ENCODE peak calls at places on chromosome 5, in ten cellular contexts. One of them, this sample, is unnamed.

GRCh38 chr5:122897283-122897602 is 51.8 kb downstream of the SNX24 start:
- DNase-seq in IMR-90: no peak
- DNase-seq in upper lobe of right lung: no peak
- DNase-seq in esophagus squamous epithelium: no peak
- DNase-seq in tibial nerve: no peak
- DNase-seq in neuronal stem cell: no peak
- DNase-seq in dorsolateral prefrontal cortex: no peak
- DNase-seq in fibroblast of lung: no peak
- DNase-seq in small intestine: no peak
- DNase-seq in GM23248: no peak
- DNase-seq in this sample: no peak

GRCh38 chr5:38162625-38163024 is 95.7 kb upstream of the EGFLAM start:
- DNase-seq in IMR-90: peak; percentile 8
- DNase-seq in upper lobe of right lung: no peak
- DNase-seq in esophagus squamous epithelium: no peak
- DNase-seq in tibial nerve: no peak
- DNase-seq in neuronal stem cell: no peak
- DNase-seq in dorsolateral prefrontal cortex: no peak
- DNase-seq in fibroblast of lung: peak; percentile 2
- DNase-seq in small intestine: no peak
- DNase-seq in GM23248: peak; percentile 47
- DNase-seq in this sample: peak; percentile 84

GRCh38 chr5:112772095-112772494 is 34.4 kb downstream of the APC start:
- DNase-seq in IMR-90: peak; percentile 50
- DNase-seq in upper lobe of right lung: no peak
- DNase-seq in esophagus squamous epithelium: no peak
- DNase-seq in tibial nerve: no peak
- DNase-seq in neuronal stem cell: no peak
- DNase-seq in dorsolateral prefrontal cortex: no peak
- DNase-seq in fibroblast of lung: no peak
- DNase-seq in small intestine: peak; percentile 86
- DNase-seq in GM23248: peak; percentile 45
- DNase-seq in this sample: no peak

GRCh38 chr5:67262202-67262601 is 65.6 kb upstream of the CD180 start:
- DNase-seq in IMR-90: no peak
- DNase-seq in upper lobe of right lung: no peak
- DNase-seq in esophagus squamous epithelium: no peak
- DNase-seq in tibial nerve: no peak
- DNase-seq in neuronal stem cell: no peak
- DNase-seq in dorsolateral prefrontal cortex: no peak
- DNase-seq in fibroblast of lung: no peak
- DNase-seq in small intestine: no peak
- DNase-seq in GM23248: no peak
- DNase-seq in this sample: no peak

GRCh38 chr5:20286512-20286911 is 298.5 kb upstream of the CDH18 start:
- DNase-seq in IMR-90: peak; percentile 58
- DNase-seq in upper lobe of right lung: no peak
- DNase-seq in esophagus squamous epithelium: no peak
- DNase-seq in tibial nerve: no peak
- DNase-seq in neuronal stem cell: no peak
- DNase-seq in dorsolateral prefrontal cortex: no peak
- DNase-seq in fibroblast of lung: peak; percentile 78
- DNase-seq in small intestine: no peak
- DNase-seq in GM23248: peak; percentile 55
- DNase-seq in this sample: no peak

GRCh38 chr5:6154216-6154615 is 224.1 kb downstream of the MED10 start:
- DNase-seq in IMR-90: no peak
- DNase-seq in upper lobe of right lung: no peak
- DNase-seq in esophagus squamous epithelium: no peak
- DNase-seq in tibial nerve: no peak
- DNase-seq in neuronal stem cell: no peak
- DNase-seq in dorsolateral prefrontal cortex: no peak
- DNase-seq in fibroblast of lung: no peak
- DNase-seq in small intestine: no peak
- DNase-seq in GM23248: no peak
- DNase-seq in this sample: no peak

GRCh38 chr5:73867344-73868335 is 241.6 kb downstream of the ARHGEF28 start:
- DNase-seq in IMR-90: peak; percentile 68
- DNase-seq in upper lobe of right lung: no peak
- DNase-seq in esophagus squamous epithelium: no peak
- DNase-seq in tibial nerve: no peak
- DNase-seq in neuronal stem cell: no peak
- DNase-seq in dorsolateral prefrontal cortex: no peak
- DNase-seq in fibroblast of lung: peak; percentile 56
- DNase-seq in small intestine: no peak
- DNase-seq in GM23248: peak; percentile 3
- DNase-seq in this sample: no peak

GRCh38 chr5:64074533-64074932 is 91.1 kb upstream of the RNF180 start:
- DNase-seq in IMR-90: peak; percentile 3
- DNase-seq in upper lobe of right lung: no peak
- DNase-seq in esophagus squamous epithelium: no peak
- DNase-seq in tibial nerve: no peak
- DNase-seq in neuronal stem cell: peak; percentile 27
- DNase-seq in dorsolateral prefrontal cortex: no peak
- DNase-seq in fibroblast of lung: peak; percentile 18
- DNase-seq in small intestine: peak; percentile 11
- DNase-seq in GM23248: peak; percentile 54
- DNase-seq in this sample: no peak

GRCh38 chr5:94893404-94894145 is 275.1 kb downstream of the SLF1 start:
- DNase-seq in IMR-90: peak; percentile 4
- DNase-seq in upper lobe of right lung: no peak
- DNase-seq in esophagus squamous epithelium: no peak
- DNase-seq in tibial nerve: no peak
- DNase-seq in neuronal stem cell: peak; percentile 50
- DNase-seq in dorsolateral prefrontal cortex: no peak
- DNase-seq in fibroblast of lung: peak; percentile 19
- DNase-seq in small intestine: no peak
- DNase-seq in GM23248: peak; percentile 47
- DNase-seq in this sample: no peak

GRCh38 chr5:72878854-72879253 is 62.4 kb downstream of the TNPO1 start:
- DNase-seq in IMR-90: no peak
- DNase-seq in upper lobe of right lung: no peak
- DNase-seq in esophagus squamous epithelium: no peak
- DNase-seq in tibial nerve: no peak
- DNase-seq in neuronal stem cell: no peak
- DNase-seq in dorsolateral prefrontal cortex: peak; percentile 11
- DNase-seq in fibroblast of lung: no peak
- DNase-seq in small intestine: no peak
- DNase-seq in GM23248: no peak
- DNase-seq in this sample: no peak

GRCh38 chr5:36041537-36041845 is 25.2 kb downstream of the UGT3A2 start:
- DNase-seq in IMR-90: no peak
- DNase-seq in upper lobe of right lung: no peak
- DNase-seq in esophagus squamous epithelium: no peak
- DNase-seq in tibial nerve: no peak
- DNase-seq in neuronal stem cell: no peak
- DNase-seq in dorsolateral prefrontal cortex: no peak
- DNase-seq in fibroblast of lung: no peak
- DNase-seq in small intestine: peak; percentile 16
- DNase-seq in GM23248: no peak
- DNase-seq in this sample: no peak

GRCh38 chr5:131212471-131213021 is 41.8 kb downstream of the LYRM7 start:
- DNase-seq in IMR-90: no peak
- DNase-seq in upper lobe of right lung: no peak
- DNase-seq in esophagus squamous epithelium: no peak
- DNase-seq in tibial nerve: no peak
- DNase-seq in neuronal stem cell: no peak
- DNase-seq in dorsolateral prefrontal cortex: no peak
- DNase-seq in fibroblast of lung: no peak
- DNase-seq in small intestine: no peak
- DNase-seq in GM23248: no peak
- DNase-seq in this sample: no peak

GRCh38 chr5:73370620-73371583 is 77.7 kb downstream of the FOXD1 start:
- DNase-seq in IMR-90: peak; percentile 98
- DNase-seq in upper lobe of right lung: no peak
- DNase-seq in esophagus squamous epithelium: no peak
- DNase-seq in tibial nerve: no peak
- DNase-seq in neuronal stem cell: no peak
- DNase-seq in dorsolateral prefrontal cortex: no peak
- DNase-seq in fibroblast of lung: peak; percentile 97
- DNase-seq in small intestine: no peak
- DNase-seq in GM23248: peak; percentile 93
- DNase-seq in this sample: no peak

GRCh38 chr5:142597546-142598337 is 88.1 kb downstream of the FGF1 start:
- DNase-seq in IMR-90: peak; percentile 90
- DNase-seq in upper lobe of right lung: no peak
- DNase-seq in esophagus squamous epithelium: no peak
- DNase-seq in tibial nerve: no peak
- DNase-seq in neuronal stem cell: no peak
- DNase-seq in dorsolateral prefrontal cortex: no peak
- DNase-seq in fibroblast of lung: peak; percentile 84
- DNase-seq in small intestine: no peak
- DNase-seq in GM23248: peak; percentile 95
- DNase-seq in this sample: no peak
- H3K27ac ChIP-seq in IMR-90: peak overlapping the region; percentile 25
- H3K27ac ChIP-seq in upper lobe of right lung: no peak overlapping the region
- H3K27ac ChIP-seq in esophagus squamous epithelium: no peak overlapping the region
- H3K27ac ChIP-seq in tibial nerve: peak overlapping the region; percentile 15
- H3K27ac ChIP-seq in neuronal stem cell: no peak overlapping the region
- H3K27ac ChIP-seq in dorsolateral prefrontal cortex: no peak overlapping the region
- H3K27ac ChIP-seq in fibroblast of lung: peak overlapping the region; percentile 3
- H3K27ac ChIP-seq in small intestine: no peak overlapping the region
- H3K27ac ChIP-seq in GM23248: peak overlapping the region; percentile 61
- H3K27ac ChIP-seq in this sample: no peak overlapping the region

DNA sequence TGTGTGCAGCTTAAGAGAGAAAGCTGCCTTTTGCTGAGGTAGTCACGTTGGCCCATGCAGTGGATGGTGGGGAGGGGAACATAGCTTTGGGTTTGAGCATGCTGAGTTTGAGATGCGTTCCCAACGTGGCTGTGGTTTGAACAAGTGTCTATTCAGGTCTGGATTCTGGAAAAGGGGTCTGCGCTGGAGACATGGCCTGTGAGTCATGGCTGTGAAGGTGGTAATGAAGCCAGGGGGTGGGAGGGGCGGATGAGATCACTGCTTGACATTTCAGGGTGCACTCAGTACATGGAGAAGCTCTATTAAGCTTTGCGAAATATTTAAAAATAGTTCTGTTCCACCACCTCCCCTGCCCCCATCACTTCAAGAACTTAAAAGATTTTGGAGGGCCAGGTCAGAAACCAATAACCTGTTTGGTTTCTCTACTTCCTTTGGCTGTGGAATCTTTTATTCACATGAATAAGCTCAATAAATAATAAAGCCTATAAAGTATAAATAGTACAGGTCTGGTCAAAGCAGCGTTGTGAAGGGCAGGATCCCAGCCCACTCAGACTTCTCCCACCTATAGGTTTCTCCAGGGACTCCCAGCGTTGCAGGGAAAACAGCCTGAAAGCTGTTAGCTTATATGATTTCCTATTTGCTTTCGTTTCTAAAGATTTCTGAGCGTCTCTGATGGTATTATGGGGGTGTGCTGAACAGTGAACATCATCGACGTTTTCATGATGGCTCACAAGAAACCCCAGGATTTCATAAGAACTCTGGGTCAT is 189.9 kb downstream of the NSG2 start:
- DNase-seq in IMR-90: no peak
- DNase-seq in upper lobe of right lung: no peak
- DNase-seq in esophagus squamous epithelium: no peak
- DNase-seq in tibial nerve: no peak
- DNase-seq in neuronal stem cell: no peak
- DNase-seq in dorsolateral prefrontal cortex: no peak
- DNase-seq in fibroblast of lung: peak; percentile 98
- DNase-seq in small intestine: no peak
- DNase-seq in GM23248: no peak
- DNase-seq in this sample: no peak
- H3K27ac ChIP-seq in IMR-90: no peak overlapping the region
- H3K27ac ChIP-seq in upper lobe of right lung: no peak overlapping the region
- H3K27ac ChIP-seq in esophagus squamous epithelium: no peak overlapping the region
- H3K27ac ChIP-seq in tibial nerve: no peak overlapping the region
- H3K27ac ChIP-seq in neuronal stem cell: no peak overlapping the region
- H3K27ac ChIP-seq in dorsolateral prefrontal cortex: no peak overlapping the region
- H3K27ac ChIP-seq in fibroblast of lung: no peak overlapping the region
- H3K27ac ChIP-seq in small intestine: no peak overlapping the region
- H3K27ac ChIP-seq in GM23248: no peak overlapping the region
- H3K27ac ChIP-seq in this sample: no peak overlapping the region

GRCh38 chr5:149526855-149527590 is 24.2 kb downstream of the CSNK1A1 start:
- DNase-seq in IMR-90: no peak
- DNase-seq in upper lobe of right lung: no peak
- DNase-seq in esophagus squamous epithelium: no peak
- DNase-seq in tibial nerve: no peak
- DNase-seq in neuronal stem cell: no peak
- DNase-seq in dorsolateral prefrontal cortex: no peak
- DNase-seq in fibroblast of lung: peak; percentile 17
- DNase-seq in small intestine: no peak
- DNase-seq in GM23248: peak; percentile 16
- DNase-seq in this sample: no peak
- H3K27ac ChIP-seq in IMR-90: no peak overlapping the region
- H3K27ac ChIP-seq in upper lobe of right lung: peak overlapping the region; percentile 39
- H3K27ac ChIP-seq in esophagus squamous epithelium: peak overlapping the region; percentile 64
- H3K27ac ChIP-seq in tibial nerve: peak overlapping the region; percentile 51
- H3K27ac ChIP-seq in neuronal stem cell: no peak overlapping the region
- H3K27ac ChIP-seq in dorsolateral prefrontal cortex: no peak overlapping the region
- H3K27ac ChIP-seq in fibroblast of lung: peak overlapping the region; percentile 14
- H3K27ac ChIP-seq in small intestine: peak overlapping the region; percentile 49
- H3K27ac ChIP-seq in GM23248: peak overlapping the region; percentile 31
- H3K27ac ChIP-seq in this sample: peak overlapping the region; percentile 63

GRCh38 chr5:13245982-13246601 is 698.4 kb downstream of the DNAH5 start:
- DNase-seq in IMR-90: no peak
- DNase-seq in upper lobe of right lung: no peak
- DNase-seq in esophagus squamous epithelium: no peak
- DNase-seq in tibial nerve: no peak
- DNase-seq in neuronal stem cell: peak; percentile 11
- DNase-seq in dorsolateral prefrontal cortex: no peak
- DNase-seq in fibroblast of lung: no peak
- DNase-seq in small intestine: no peak
- DNase-seq in GM23248: no peak
- DNase-seq in this sample: no peak
- H3K27ac ChIP-seq in IMR-90: no peak overlapping the region
- H3K27ac ChIP-seq in upper lobe of right lung: no peak overlapping the region
- H3K27ac ChIP-seq in esophagus squamous epithelium: no peak overlapping the region
- H3K27ac ChIP-seq in tibial nerve: no peak overlapping the region
- H3K27ac ChIP-seq in neuronal stem cell: no peak overlapping the region
- H3K27ac ChIP-seq in dorsolateral prefrontal cortex: no peak overlapping the region
- H3K27ac ChIP-seq in fibroblast of lung: no peak overlapping the region
- H3K27ac ChIP-seq in small intestine: no peak overlapping the region
- H3K27ac ChIP-seq in GM23248: no peak overlapping the region
- H3K27ac ChIP-seq in this sample: no peak overlapping the region

GRCh38 chr5:42520957-42521356 is 97.7 kb downstream of the GHR start:
- DNase-seq in IMR-90: no peak
- DNase-seq in upper lobe of right lung: no peak
- DNase-seq in esophagus squamous epithelium: no peak
- DNase-seq in tibial nerve: no peak
- DNase-seq in neuronal stem cell: no peak
- DNase-seq in dorsolateral prefrontal cortex: no peak
- DNase-seq in fibroblast of lung: no peak
- DNase-seq in small intestine: no peak
- DNase-seq in GM23248: no peak
- DNase-seq in this sample: no peak
- H3K27ac ChIP-seq in IMR-90: no peak overlapping the region
- H3K27ac ChIP-seq in upper lobe of right lung: no peak overlapping the region
- H3K27ac ChIP-seq in esophagus squamous epithelium: no peak overlapping the region
- H3K27ac ChIP-seq in tibial nerve: no peak overlapping the region
- H3K27ac ChIP-seq in neuronal stem cell: no peak overlapping the region
- H3K27ac ChIP-seq in dorsolateral prefrontal cortex: peak overlapping the region; percentile 52
- H3K27ac ChIP-seq in fibroblast of lung: no peak overlapping the region
- H3K27ac ChIP-seq in small intestine: no peak overlapping the region
- H3K27ac ChIP-seq in GM23248: no peak overlapping the region
- H3K27ac ChIP-seq in this sample: peak overlapping the region; percentile 83